ENCODE peak calls at places on chromosomes 2 and 18, in eight cellular contexts. D is Peyer's patch, P is K562, G is breast epithelium, E is cardiac muscle cell, M is fibroblast of mammary gland, T is stomach, W is body of pancreas. Z is an unnamed sample.

GRCh38 chr2:166417669-166418068 is 41.9 kb upstream of the SCN9A start:
- DNase-seq in D (no peak), P (no peak), G (no peak), E (no peak), M (peak; percentile 75), T (no peak), W (peak; percentile 8), Z (peak; percentile 54)

GRCh38 chr18:59040770-59041148 is 98.9 kb upstream of the SEC11C start:
- DNase-seq in D (no peak), P (no peak), G (no peak), E (no peak), M (no peak), T (no peak), W (no peak), Z (no peak)

GRCh38 chr18:8480506-8481328 is 128.5 kb upstream of the RAB12 start:
- DNase-seq in D (no peak), P (no peak), G (no peak), E (peak; percentile 81), M (peak; percentile 49), T (peak; percentile 34), W (peak; percentile 51), Z (peak; percentile 74)

GRCh38 chr18:70623106-70623505 is 334.3 kb downstream of the SOCS6 start:
- DNase-seq in D (no peak), P (no peak), G (no peak), E (no peak), M (peak; percentile 6), T (no peak), W (no peak), Z (no peak)

GRCh38 chr2:209772316-209772715 is 684 bp downstream of the UNC80 start:
- DNase-seq in D (no peak), P (no peak), G (no peak), E (peak; percentile 22), M (no peak), T (no peak), W (no peak), Z (no peak)

GRCh38 chr2:88654714-88655113 is 27.4 kb upstream of the EIF2AK3 start:
- DNase-seq in D (no peak), P (no peak), G (no peak), E (no peak), M (peak; percentile 76), T (no peak), W (no peak), Z (peak; percentile 37)

GRCh38 chr2:134201559-134201958 is 52.3 kb upstream of the MGAT5 start:
- DNase-seq in D (no peak), P (no peak), G (no peak), E (no peak), M (no peak), T (no peak), W (peak; percentile 44), Z (no peak)

GRCh38 chr2:9261231-9261883 is 54.7 kb downstream of the ASAP2 start:
- DNase-seq in D (no peak), P (no peak), G (no peak), E (no peak), M (peak; percentile 84), T (no peak), W (no peak), Z (no peak)

GRCh38 chr18:62061812-62062211 is 125.0 kb downstream of the PIGN start:
- DNase-seq in D (no peak), P (no peak), G (no peak), E (no peak), M (no peak), T (no peak), W (no peak), Z (no peak)

GRCh38 chr2:108165750-108166149 is 74.0 kb upstream of the SULT1C3 start:
- DNase-seq in D (no peak), P (no peak), G (no peak), E (no peak), M (no peak), T (no peak), W (no peak), Z (no peak)

GRCh38 chr2:60708630-60709320 is 47.3 kb upstream of the PAPOLG start:
- DNase-seq in D (no peak), P (no peak), G (no peak), E (no peak), M (no peak), T (no peak), W (no peak), Z (no peak)

DNA sequence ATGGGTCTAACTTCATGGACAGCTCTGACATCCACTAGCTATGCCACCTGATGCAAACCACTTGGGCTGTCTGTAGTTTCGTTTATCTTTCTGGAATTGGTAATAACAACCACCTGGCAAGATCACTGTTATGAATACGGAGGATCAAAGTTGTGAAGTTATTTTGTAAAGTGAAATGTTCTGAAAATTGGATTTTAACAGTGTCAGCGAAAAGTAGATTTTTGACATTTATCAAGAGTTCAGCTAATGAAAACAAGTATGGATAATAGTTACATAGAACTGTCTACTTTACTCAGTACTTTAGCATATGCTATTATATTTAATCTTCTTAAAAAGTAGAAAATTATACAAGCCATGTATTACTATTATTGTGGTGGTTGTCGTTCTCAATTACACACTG is 813.8 kb downstream of the RNF144A start:
- DNase-seq in D (no peak), P (no peak), G (no peak), E (no peak), M (no peak), T (no peak), W (no peak), Z (no peak)
- H3K4me3 ChIP-seq in D (peak overlapping the region; percentile 6), P (no peak overlapping the region), G (no peak overlapping the region), E (no peak overlapping the region), M (no peak overlapping the region), T (no peak overlapping the region), W (no peak overlapping the region), Z (no peak overlapping the region)

DNA sequence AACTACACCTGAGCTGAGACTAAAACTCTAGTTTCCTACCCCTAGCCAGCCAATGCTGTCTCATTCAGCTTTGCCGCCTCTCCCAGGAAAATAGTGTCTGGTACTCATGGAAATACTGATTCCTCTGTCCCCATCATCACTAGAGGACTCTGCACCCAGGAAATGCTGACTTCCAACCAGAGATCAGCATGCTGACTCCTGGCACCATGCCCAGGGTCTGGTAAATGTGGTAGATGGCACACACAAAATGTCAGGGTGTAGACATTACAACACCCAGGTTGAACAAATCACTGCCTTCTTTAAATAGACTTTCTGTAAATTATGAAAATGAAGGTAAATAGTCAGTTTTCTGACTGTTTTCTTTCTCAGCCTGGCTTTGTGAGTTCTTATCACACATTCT is 307.3 kb upstream of the CHAC2 start:
- DNase-seq in D (no peak), P (no peak), G (no peak), E (no peak), M (no peak), T (peak; percentile 47), W (peak; percentile 51), Z (no peak)
- TF ChIP-seq CTCF in D (no peak), P (no peak), G (no peak), E (no peak), M (no peak), T (no peak), W (peak; percentile 38), Z (no peak)

GRCh38 chr2:196293751-196294486 is 122.5 kb upstream of the STK17B start:
- DNase-seq in D (no peak), P (no peak), G (no peak), E (no peak), M (peak; percentile 94), T (no peak), W (no peak), Z (peak; percentile 84)

GRCh38 chr2:196291418-196291817 is 120.0 kb upstream of the STK17B start:
- DNase-seq in D (no peak), P (no peak), G (no peak), E (no peak), M (no peak), T (no peak), W (no peak), Z (no peak)

GRCh38 chr2:196290149-196290548 is 118.8 kb upstream of the STK17B start:
- DNase-seq in D (no peak), P (no peak), G (no peak), E (no peak), M (no peak), T (no peak), W (no peak), Z (no peak)

GRCh38 chr2:196290569-196290968 is 119.2 kb upstream of the STK17B start:
- DNase-seq in D (no peak), P (no peak), G (no peak), E (peak; percentile 14), M (no peak), T (no peak), W (no peak), Z (no peak)

GRCh38 chr2:196291873-196292800 is 120.8 kb upstream of the STK17B start:
- DNase-seq in D (peak; percentile 36), P (no peak), G (peak; percentile 80), E (peak; percentile 42), M (no peak), T (no peak), W (peak; percentile 13), Z (peak; percentile 56)
- H3K4me3 ChIP-seq in D (no peak overlapping the region), P (no peak overlapping the region), G (no peak overlapping the region), E (no peak overlapping the region), M (no peak overlapping the region), T (no peak overlapping the region), W (no peak overlapping the region), Z (no peak overlapping the region)

GRCh38 chr2:232117413-232117812 is 155.9 kb downstream of the DIS3L2 start:
- DNase-seq in D (no peak), P (no peak), G (no peak), E (no peak), M (no peak), T (no peak), W (no peak), Z (no peak)
- TF ChIP-seq CTCF in D (no peak), P (no peak), G (no peak), E (no peak), M (no peak), T (no peak), W (no peak), Z (no peak)

GRCh38 chr2:32264422-32265149 is at the start of gene NLRC4:
- DNase-seq in D (no peak), P (no peak), G (no peak), E (no peak), M (no peak), T (no peak), W (peak; percentile 16), Z (no peak)
- H3K4me3 ChIP-seq in D (no peak within 1 kb of the TSS), P (no peak within 1 kb of the TSS), G (peak within 1 kb of the TSS; percentile 7), E (no peak within 1 kb of the TSS), M (no peak within 1 kb of the TSS), T (peak within 1 kb of the TSS; percentile 15), W (no peak within 1 kb of the TSS), Z (no peak within 1 kb of the TSS)

DNA sequence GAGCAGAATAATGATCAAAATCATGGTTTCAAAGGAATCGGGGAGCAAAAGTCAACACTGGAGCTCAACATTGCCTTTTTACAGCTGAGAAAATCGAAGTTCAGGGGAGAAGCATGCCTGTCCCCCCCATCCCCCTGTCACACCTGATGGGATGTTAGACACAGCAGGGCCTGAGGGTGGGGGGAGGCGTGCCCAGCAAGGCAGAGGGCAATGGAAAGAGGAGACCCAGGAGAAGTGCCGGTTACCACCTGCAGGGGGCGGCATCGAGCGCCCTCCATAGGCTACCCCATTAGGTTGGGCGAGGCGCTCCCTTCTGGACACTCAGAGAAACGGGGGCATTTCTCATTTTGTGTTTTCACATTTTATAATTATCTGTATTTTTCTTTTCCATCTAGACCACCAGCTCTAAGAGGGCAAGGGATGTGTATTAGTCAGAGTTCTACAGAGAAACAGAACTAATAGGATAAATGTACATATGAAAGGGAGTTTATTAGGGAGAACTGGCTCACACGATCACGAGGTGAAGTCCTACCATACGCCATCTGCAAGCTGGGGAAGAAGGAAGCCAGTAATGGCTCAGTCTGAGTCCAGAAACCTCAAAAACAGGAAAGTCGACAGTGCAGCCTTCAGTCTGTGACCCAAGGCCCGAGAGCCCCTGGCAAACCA is 271.3 kb downstream of the LRATD1 start:
- DNase-seq in D (no peak), P (peak; percentile 87), G (no peak), E (peak; percentile 53), M (peak; percentile 2), T (peak; percentile 42), W (peak; percentile 22), Z (no peak)
- TF ChIP-seq CTCF in D (peak; percentile 59), P (peak; percentile 98), G (no peak), E (no peak), M (peak; percentile 51), T (peak; percentile 40), W (no peak), Z (peak; percentile 39)

Z was measured in astrocyte of the spinal cord.